ENCODE peak calls at places on chromosome 10, in six cellular contexts. One of them, this sample, is unnamed.

GRCh38 chr10:113475381-113475807 is 77.5 kb upstream of the HABP2 start:
- DNase-seq in bronchial epithelial cell: peak; percentile 71
- DNase-seq in adrenal gland: no peak
- DNase-seq in glutamatergic neuron: no peak
- DNase-seq in AG10803: peak; percentile 100
- DNase-seq in nephron progenitor cell: no peak
- DNase-seq in this sample: no peak

GRCh38 chr10:29517352-29517923 is 117.3 kb downstream of the SVIL start:
- DNase-seq in nephron progenitor cell: peak; percentile 49
- DNase-seq in bronchial epithelial cell: no peak
- DNase-seq in adrenal gland: no peak
- DNase-seq in glutamatergic neuron: peak; percentile 56
- DNase-seq in AG10803: peak; percentile 32
- DNase-seq in this sample: peak; percentile 37

GRCh38 chr10:16242446-16242845 is 194.4 kb upstream of the PTER start:
- DNase-seq in AG10803: no peak
- DNase-seq in glutamatergic neuron: no peak
- DNase-seq in bronchial epithelial cell: no peak
- DNase-seq in nephron progenitor cell: no peak
- DNase-seq in adrenal gland: no peak
- DNase-seq in this sample: no peak

GRCh38 chr10:33116293-33116697 is 158.3 kb upstream of the ITGB1 start:
- DNase-seq in bronchial epithelial cell: no peak
- DNase-seq in glutamatergic neuron: peak; percentile 66
- DNase-seq in AG10803: peak; percentile 44
- DNase-seq in nephron progenitor cell: peak; percentile 51
- DNase-seq in adrenal gland: no peak
- DNase-seq in this sample: peak; percentile 64

GRCh38 chr10:97117372-97117771 is 68.4 kb downstream of the SLIT1 start:
- DNase-seq in bronchial epithelial cell: peak; percentile 32
- DNase-seq in glutamatergic neuron: no peak
- DNase-seq in AG10803: no peak
- DNase-seq in adrenal gland: no peak
- DNase-seq in nephron progenitor cell: no peak
- DNase-seq in this sample: peak; percentile 19

GRCh38 chr10:67612577-67613537 is 83.1 kb downstream of the CTNNA3 start:
- DNase-seq in adrenal gland: no peak
- DNase-seq in nephron progenitor cell: no peak
- DNase-seq in bronchial epithelial cell: no peak
- DNase-seq in glutamatergic neuron: no peak
- DNase-seq in AG10803: peak; percentile 11
- DNase-seq in this sample: peak; percentile 81

GRCh38 chr10:44023517-44023916 is 361.4 kb downstream of the CXCL12 start:
- DNase-seq in adrenal gland: no peak
- DNase-seq in bronchial epithelial cell: no peak
- DNase-seq in AG10803: no peak
- DNase-seq in nephron progenitor cell: no peak
- DNase-seq in glutamatergic neuron: no peak
- DNase-seq in this sample: no peak

GRCh38 chr10:31927597-31928530 is 767 bp downstream of the ARHGAP12 start:
- DNase-seq in adrenal gland: peak; percentile 54
- DNase-seq in AG10803: peak; percentile 45
- DNase-seq in nephron progenitor cell: peak; percentile 74
- DNase-seq in bronchial epithelial cell: peak; percentile 32
- DNase-seq in glutamatergic neuron: peak; percentile 82
- DNase-seq in this sample: peak; percentile 70

GRCh38 chr10:17795088-17795487 is 14.1 kb upstream of the MRC1 start:
- DNase-seq in nephron progenitor cell: no peak
- DNase-seq in glutamatergic neuron: no peak
- DNase-seq in bronchial epithelial cell: no peak
- DNase-seq in AG10803: no peak
- DNase-seq in adrenal gland: no peak
- DNase-seq in this sample: no peak

GRCh38 chr10:60974463-60975149 is 30.6 kb upstream of the RHOBTB1 start:
- DNase-seq in AG10803: no peak
- DNase-seq in adrenal gland: no peak
- DNase-seq in bronchial epithelial cell: peak; percentile 86
- DNase-seq in glutamatergic neuron: no peak
- DNase-seq in nephron progenitor cell: no peak
- DNase-seq in this sample: no peak

DNA sequence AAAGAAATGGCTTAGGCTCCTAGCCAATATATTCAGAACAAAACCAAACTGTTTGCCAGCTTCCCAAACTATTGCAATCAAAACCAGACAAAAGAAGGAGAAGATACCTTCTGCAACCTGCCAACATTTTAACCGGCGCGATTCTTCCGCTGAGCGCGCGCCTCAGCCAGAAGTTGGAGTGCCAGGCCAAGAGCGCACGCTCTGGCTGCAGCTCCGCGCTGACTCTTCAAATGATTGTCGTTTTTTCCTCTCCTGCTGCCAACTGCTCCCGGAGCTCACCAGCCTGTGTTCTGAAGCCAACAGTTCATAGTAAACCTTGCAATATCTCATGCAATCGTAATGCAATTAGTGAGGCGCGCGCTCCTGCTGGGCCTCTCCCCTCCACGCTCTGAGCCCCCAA is 259.8 kb upstream of the MGMT start:
- DNase-seq in nephron progenitor cell: no peak
- DNase-seq in AG10803: no peak
- DNase-seq in adrenal gland: no peak
- DNase-seq in bronchial epithelial cell: no peak
- DNase-seq in glutamatergic neuron: no peak
- DNase-seq in this sample: no peak
- TF ChIP-seq CTCF in nephron progenitor cell: no peak
- TF ChIP-seq CTCF in AG10803: no peak
- TF ChIP-seq CTCF in adrenal gland: no peak
- TF ChIP-seq CTCF in bronchial epithelial cell: no peak
- TF ChIP-seq CTCF in glutamatergic neuron: no peak
- TF ChIP-seq CTCF in this sample: no peak

DNA sequence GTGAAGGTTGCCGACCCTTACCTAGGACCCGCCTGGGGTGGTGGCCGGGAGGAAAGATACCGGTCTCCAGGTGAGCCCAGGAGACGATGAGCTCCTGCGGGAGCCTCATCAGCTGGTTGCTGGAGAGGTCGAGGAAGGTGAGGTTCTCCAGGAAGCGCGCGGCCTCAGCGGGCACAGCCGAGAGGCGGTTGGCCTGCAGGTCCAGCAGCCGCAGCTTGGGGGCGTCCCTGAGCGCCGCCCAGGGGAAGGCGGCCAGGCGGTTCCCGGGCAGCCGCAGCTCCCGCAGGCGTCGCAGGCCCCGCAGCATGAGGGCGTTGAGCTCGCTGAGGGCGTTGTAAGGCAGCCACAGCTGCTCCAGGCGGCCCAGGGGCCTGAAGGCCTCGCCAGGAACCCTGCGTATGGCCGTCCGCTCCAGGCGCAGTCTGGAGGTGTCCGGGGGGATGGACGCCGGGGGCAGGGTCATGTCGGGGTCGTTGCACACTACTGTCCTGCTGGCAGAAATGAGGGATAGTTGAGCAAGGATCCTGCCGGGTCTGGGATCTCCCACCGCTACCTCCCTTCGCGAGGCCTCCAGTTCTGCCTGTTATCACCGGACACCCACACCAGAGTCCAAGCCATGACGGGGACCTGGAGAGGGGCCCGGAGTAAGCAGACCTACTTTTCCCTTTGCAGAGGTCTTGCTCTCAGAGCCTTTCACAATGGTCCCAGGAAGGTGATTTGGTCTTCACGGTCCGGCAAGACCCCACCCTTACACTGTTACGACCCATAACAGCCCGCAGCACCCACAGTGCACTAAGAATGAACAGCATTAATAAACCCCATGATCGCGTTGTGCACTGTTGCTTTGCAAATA is 3.9 kb downstream of the LRIT1 start:
- DNase-seq in glutamatergic neuron: peak; percentile 56
- DNase-seq in bronchial epithelial cell: no peak
- DNase-seq in nephron progenitor cell: peak; percentile 50
- DNase-seq in AG10803: no peak
- DNase-seq in adrenal gland: no peak
- DNase-seq in this sample: no peak
- TF ChIP-seq CTCF in glutamatergic neuron: peak; percentile 59
- TF ChIP-seq CTCF in bronchial epithelial cell: peak; percentile 15
- TF ChIP-seq CTCF in nephron progenitor cell: peak; percentile 46
- TF ChIP-seq CTCF in AG10803: no peak
- TF ChIP-seq CTCF in adrenal gland: no peak
- TF ChIP-seq CTCF in this sample: peak; percentile 53

GRCh38 chr10:24989867-24990266 is 26.1 kb downstream of the ENKUR start:
- DNase-seq in AG10803: no peak
- DNase-seq in nephron progenitor cell: no peak
- DNase-seq in adrenal gland: no peak
- DNase-seq in glutamatergic neuron: no peak
- DNase-seq in bronchial epithelial cell: peak; percentile 10
- DNase-seq in this sample: no peak
- TF ChIP-seq CTCF in AG10803: peak; percentile 30
- TF ChIP-seq CTCF in nephron progenitor cell: no peak
- TF ChIP-seq CTCF in adrenal gland: peak; percentile 50
- TF ChIP-seq CTCF in glutamatergic neuron: no peak
- TF ChIP-seq CTCF in bronchial epithelial cell: no peak
- TF ChIP-seq CTCF in this sample: peak; percentile 38

DNA sequence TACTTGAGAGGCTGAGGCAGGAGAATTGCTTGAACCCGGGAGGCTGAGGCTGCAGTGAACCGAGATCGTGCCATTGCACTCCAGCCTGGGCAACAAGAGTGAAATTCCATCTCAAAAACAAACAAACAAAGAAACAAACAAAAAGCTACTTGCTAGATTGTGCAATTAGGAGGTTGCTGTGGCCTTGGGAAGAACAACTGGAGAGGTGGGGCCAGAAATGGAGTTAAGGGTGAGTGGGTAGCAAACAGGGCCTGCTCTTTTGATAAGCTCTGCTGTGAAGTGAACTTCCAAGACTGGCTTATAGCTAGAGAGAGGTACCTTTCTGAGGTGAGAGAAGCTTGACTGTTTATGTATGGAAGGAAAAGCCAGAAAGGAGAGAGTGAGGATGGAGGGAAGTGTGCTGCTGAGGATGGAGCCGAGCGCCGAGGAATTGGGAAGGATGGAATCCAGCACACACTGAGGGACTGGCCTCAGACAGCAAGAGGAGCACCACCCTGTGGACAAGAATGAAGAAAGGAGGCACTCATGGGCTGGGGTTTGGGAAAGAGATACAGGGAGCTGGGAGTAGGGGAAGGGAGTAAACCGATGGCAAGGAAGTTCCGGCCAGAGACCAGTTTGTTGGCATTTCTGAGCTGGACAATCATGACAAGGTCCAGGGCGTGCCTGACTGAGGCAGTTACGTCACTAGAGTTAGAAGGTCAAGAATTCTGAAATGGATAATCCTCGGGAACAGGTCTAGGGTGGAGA is 7.0 kb upstream of the RPEL1 start:
- DNase-seq in glutamatergic neuron: no peak
- DNase-seq in adrenal gland: peak; percentile 41
- DNase-seq in bronchial epithelial cell: peak; percentile 75
- DNase-seq in AG10803: peak; percentile 74
- DNase-seq in nephron progenitor cell: no peak
- DNase-seq in this sample: no peak
- TF ChIP-seq CTCF in glutamatergic neuron: no peak
- TF ChIP-seq CTCF in adrenal gland: peak; percentile 14
- TF ChIP-seq CTCF in bronchial epithelial cell: peak; percentile 63
- TF ChIP-seq CTCF in AG10803: peak; percentile 76
- TF ChIP-seq CTCF in nephron progenitor cell: no peak
- TF ChIP-seq CTCF in this sample: no peak

GRCh38 chr10:125014086-125014830 is 72.3 kb downstream of the ZRANB1 start:
- DNase-seq in nephron progenitor cell: no peak
- DNase-seq in glutamatergic neuron: no peak
- DNase-seq in adrenal gland: peak; percentile 67
- DNase-seq in AG10803: no peak
- DNase-seq in bronchial epithelial cell: no peak
- DNase-seq in this sample: no peak
- TF ChIP-seq CTCF in nephron progenitor cell: no peak
- TF ChIP-seq CTCF in glutamatergic neuron: no peak
- TF ChIP-seq CTCF in adrenal gland: no peak
- TF ChIP-seq CTCF in AG10803: no peak
- TF ChIP-seq CTCF in bronchial epithelial cell: no peak
- TF ChIP-seq CTCF in this sample: no peak

DNA sequence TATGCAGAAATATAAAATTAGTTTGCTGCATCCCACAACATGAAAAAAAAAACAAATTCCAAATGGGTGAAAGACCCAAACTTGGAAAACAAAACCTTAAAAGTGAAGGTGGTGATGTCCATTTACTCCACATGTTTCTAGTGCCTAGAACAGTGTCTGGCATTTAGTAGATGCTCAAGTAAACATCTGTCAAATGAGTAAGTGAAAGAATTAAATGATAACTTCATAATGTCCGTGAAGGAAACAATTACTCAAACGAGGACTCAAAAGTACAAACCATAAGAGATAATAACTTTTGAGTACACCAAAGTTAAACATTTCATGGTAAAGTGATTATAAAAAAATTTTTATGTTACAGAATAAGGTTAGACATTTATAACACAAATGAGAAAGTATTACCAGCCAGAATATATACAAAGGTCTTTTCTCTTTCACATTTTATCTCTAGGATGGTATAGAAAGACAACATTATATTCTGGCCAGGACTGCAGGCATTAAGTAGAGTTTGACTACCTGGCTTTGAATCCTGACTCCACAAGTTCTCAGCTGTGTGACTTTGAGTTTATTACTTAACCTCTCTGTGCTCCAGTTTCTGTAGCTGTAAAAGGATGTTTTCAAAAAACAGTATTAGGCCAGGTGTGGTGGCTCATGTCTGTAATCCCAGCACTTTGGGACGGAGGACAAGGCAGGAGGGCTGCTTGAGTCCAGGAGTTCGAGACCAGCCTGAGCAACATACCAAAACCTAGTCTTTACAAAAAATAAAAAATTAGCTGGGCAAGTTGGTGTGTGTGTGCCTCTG is 20.7 kb downstream of the NMT2 start:
- DNase-seq in bronchial epithelial cell: no peak
- DNase-seq in glutamatergic neuron: no peak
- DNase-seq in adrenal gland: no peak
- DNase-seq in nephron progenitor cell: no peak
- DNase-seq in AG10803: no peak
- DNase-seq in this sample: no peak
- TF ChIP-seq CTCF in bronchial epithelial cell: no peak
- TF ChIP-seq CTCF in glutamatergic neuron: no peak
- TF ChIP-seq CTCF in adrenal gland: no peak
- TF ChIP-seq CTCF in nephron progenitor cell: no peak
- TF ChIP-seq CTCF in AG10803: no peak
- TF ChIP-seq CTCF in this sample: no peak

GRCh38 chr10:70893227-70894006 is 5.1 kb upstream of the PCBD1 start:
- DNase-seq in bronchial epithelial cell: no peak
- DNase-seq in glutamatergic neuron: no peak
- DNase-seq in AG10803: no peak
- DNase-seq in nephron progenitor cell: no peak
- DNase-seq in adrenal gland: peak; percentile 7
- DNase-seq in this sample: peak; percentile 23
- TF ChIP-seq CTCF in bronchial epithelial cell: no peak
- TF ChIP-seq CTCF in glutamatergic neuron: no peak
- TF ChIP-seq CTCF in AG10803: no peak
- TF ChIP-seq CTCF in nephron progenitor cell: no peak
- TF ChIP-seq CTCF in adrenal gland: no peak
- TF ChIP-seq CTCF in this sample: peak; percentile 22

This sample was measured in activated CD8-positive, alpha-beta T cell treated with anti-CD3 and anti-CD28 coated beads for 36 hours.